ENCODE peak calls at places on chromosomes 16 and 17, in eight cellular contexts. X is NCI-H460; O is SK-MEL-5; R is renal cortical epithelial cell; G is NCI-H748 treated with DMSO at 0.1 percent for 48 hours; H is lung microvascular endothelial cell; W is activated CD4-positive, CD25-positive, alpha-beta regulatory T cell treated with anti-CD3 and anti-CD28 coated beads, Interleukin-2, amount 50 U/mL, for 16 hours; J is body of pancreas. M is an unnamed sample.

GRCh38 chr17:59888145-59888750 is 4.5 kb downstream of the TUBD1 start:
- DNase-seq in X (no peak), O (no peak), R (no peak), G (no peak), H (no peak), W (no peak), J (no peak), M (no peak)

GRCh38 chr17:17873450-17873991 is 36.7 kb upstream of the SREBF1 start:
- DNase-seq in X (no peak), O (no peak), R (no peak), G (no peak), H (no peak), W (no peak), J (no peak), M (no peak)

GRCh38 chr17:38328620-38329019 is 15.1 kb downstream of the GPR179 start:
- DNase-seq in X (no peak), O (no peak), R (no peak), G (no peak), H (no peak), W (no peak), J (no peak), M (no peak)

GRCh38 chr16:49345829-49346228 is 27.8 kb upstream of the C16orf78 start:
- DNase-seq in X (peak), O (no peak), R (no peak), G (no peak), H (no peak), W (no peak), J (no peak), M (no peak)

GRCh38 chr17:29579866-29580771 is 9.3 kb downstream of the GIT1 start:
- DNase-seq in X (peak), O (peak), R (peak), G (peak), H (peak), W (peak), J (peak), M (peak)

GRCh38 chr16:27114006-27114405 is 47.3 kb downstream of the C16orf82 start:
- DNase-seq in X (no peak), O (no peak), R (no peak), G (no peak), H (no peak), W (no peak), J (no peak), M (no peak)

GRCh38 chr16:35197656-35198055 is 1738.2 kb downstream of the TP53TG3F start:
- DNase-seq in X (no peak), O (no peak), R (no peak), G (no peak), H (no peak), W (no peak), J (no peak), M (no peak)

GRCh38 chr17:82457071-82457789 is 1.3 kb upstream of the NARF start:
- DNase-seq in X (no peak), O (peak), R (no peak), G (no peak), H (no peak), W (no peak), J (no peak), M (no peak)

GRCh38 chr16:14003119-14003570 is 68.0 kb upstream of the MRTFB start:
- DNase-seq in X (no peak), O (peak), R (peak), G (no peak), H (peak), W (no peak), J (peak), M (no peak)

GRCh38 chr17:9872852-9873251 is 32.2 kb downstream of the RCVRN start:
- DNase-seq in X (no peak), O (no peak), R (no peak), G (no peak), H (no peak), W (no peak), J (no peak), M (no peak)

GRCh38 chr16:35141303-35141702 is 1681.9 kb downstream of the TP53TG3F start:
- DNase-seq in X (no peak), O (no peak), R (no peak), G (no peak), H (no peak), W (no peak), J (no peak), M (no peak)

GRCh38 chr17:78665952-78666920 is 89.0 kb upstream of the DNAH17 start:
- DNase-seq in X (no peak), O (no peak), R (no peak), G (no peak), H (peak), W (no peak), J (no peak), M (no peak)

GRCh38 chr17:81566461-81567126 is 14.4 kb upstream of the FAAP100 start:
- DNase-seq in X (peak), O (peak), R (peak), G (no peak), H (peak), W (no peak), J (peak), M (no peak)

GRCh38 chr16:26263406-26263805 is 571.6 kb downstream of the HS3ST4 start:
- DNase-seq in X (no peak), O (no peak), R (no peak), G (no peak), H (no peak), W (no peak), J (no peak), M (no peak)

GRCh38 chr17:83152221-83152744 is 72.9 kb downstream of the METRNL start:
- DNase-seq in X (no peak), O (no peak), R (no peak), G (no peak), H (no peak), W (no peak), J (no peak), M (no peak)

GRCh38 chr17:8896087-8896486 is 28.6 kb upstream of the PIK3R6 start:
- DNase-seq in X (no peak), O (no peak), R (no peak), G (no peak), H (no peak), W (no peak), J (no peak), M (no peak)

GRCh38 chr17:7656958-7657715 is 6.4 kb downstream of the ATP1B2 start:
- DNase-seq in X (no peak), O (peak), R (peak), G (no peak), H (no peak), W (no peak), J (peak), M (no peak)